ENCODE peak calls at places on chromosomes 7 and 10, in ten cellular contexts. H is colonic mucosa; Q is tibial artery; J is BE2C; V is vagina; G is heart left ventricle; Z is left ventricle myocardium inferior; W is HCT116; L is CD8-positive, alpha-beta T cell; E is fibroblast of mammary gland. R is an unnamed sample.

GRCh38 chr10:14414901-14415300 is 84.2 kb upstream of the FRMD4A start:
- DNase-seq in H (no peak), Q (no peak), J (no peak), V (no peak), G (no peak), Z (no peak), W (no peak), L (no peak), E (peak; percentile 21), R (peak; percentile 50)

GRCh38 chr7:111560773-111561658 is 1.3 kb downstream of the IMMP2L start:
- DNase-seq in H (no peak), Q (no peak), J (no peak), V (no peak), G (no peak), Z (no peak), W (no peak), L (no peak), E (peak; percentile 44), R (peak; percentile 66)

GRCh38 chr10:84424731-84425165 is 96.4 kb downstream of the CCSER2 start:
- DNase-seq in H (peak; percentile 85), Q (peak; percentile 93), J (no peak), V (no peak), G (peak; percentile 87), Z (peak; percentile 85), W (peak; percentile 36), L (no peak), E (peak; percentile 96), R (peak; percentile 97)

GRCh38 chr7:360454-361100 is 70.6 kb downstream of the FOXL3 start:
- DNase-seq in H (no peak), Q (no peak), J (no peak), V (no peak), G (no peak), Z (peak; percentile 8), W (no peak), L (no peak), E (no peak), R (no peak)

GRCh38 chr7:107865956-107866775 is 24.8 kb upstream of the DLD start:
- DNase-seq in H (no peak), Q (no peak), J (no peak), V (no peak), G (no peak), Z (no peak), W (no peak), L (no peak), E (peak; percentile 7), R (no peak)

GRCh38 chr10:123567984-123568745 is 98.0 kb upstream of the GPR26 start:
- DNase-seq in H (peak; percentile 4), Q (no peak), J (no peak), V (no peak), G (no peak), Z (no peak), W (no peak), L (no peak), E (no peak), R (no peak)

GRCh38 chr7:92824450-92824849 is 11.9 kb downstream of the CDK6 start:
- DNase-seq in H (no peak), Q (no peak), J (no peak), V (no peak), G (no peak), Z (no peak), W (no peak), L (no peak), E (no peak), R (no peak)

GRCh38 chr7:7236041-7236440 is 53.7 kb downstream of the C1GALT1 start:
- DNase-seq in H (no peak), Q (no peak), J (no peak), V (no peak), G (no peak), Z (no peak), W (no peak), L (no peak), E (no peak), R (no peak)

DNA sequence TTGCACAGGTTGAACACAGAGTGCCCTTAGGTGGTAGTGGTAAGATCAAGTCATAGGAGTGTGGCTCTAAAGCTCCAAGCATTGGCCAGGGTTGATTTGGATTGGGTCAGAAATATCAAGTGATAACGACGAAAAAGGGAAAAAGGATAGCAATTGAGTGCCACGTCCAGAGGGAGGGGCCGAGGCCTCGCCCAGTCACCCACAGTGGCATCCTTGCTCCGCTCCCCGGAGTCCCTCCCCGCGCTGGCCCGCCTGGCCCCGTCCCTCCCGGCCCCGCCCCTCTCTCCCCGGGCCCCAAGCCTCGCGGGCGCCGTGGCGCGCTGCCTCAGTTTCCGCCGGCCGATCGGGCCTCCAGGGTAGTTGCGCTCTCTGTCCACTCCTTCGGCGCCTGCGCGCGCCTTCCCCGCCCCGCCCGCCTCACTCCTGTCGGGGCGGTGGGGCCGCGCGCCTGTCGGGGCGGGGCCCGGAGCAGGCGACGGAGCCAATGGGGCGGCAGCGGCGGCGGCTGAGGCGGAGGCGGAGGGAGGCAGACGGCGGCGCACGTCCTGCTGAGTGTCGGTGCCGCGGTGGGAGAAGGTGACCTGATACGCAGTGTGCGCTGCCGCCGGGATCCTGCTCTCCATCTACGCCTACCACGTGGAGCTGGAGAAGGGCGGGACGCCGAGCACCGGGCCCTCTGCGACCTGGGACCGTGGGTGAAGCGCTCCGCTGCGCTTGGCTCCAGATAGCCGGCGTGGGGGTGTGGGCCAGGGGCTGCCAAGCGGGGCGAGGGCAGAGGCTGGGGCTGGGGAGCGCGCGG is 209.1 kb upstream of the ZNF722 start:
- DNase-seq in H (peak; percentile 19), Q (no peak), J (no peak), V (no peak), G (no peak), Z (peak; percentile 22), W (no peak), L (no peak), E (peak; percentile 18), R (no peak)
- H3K4me3 ChIP-seq in H (no peak overlapping the region), Q (peak overlapping the region; percentile 52), J (no peak overlapping the region), V (no peak overlapping the region), G (peak overlapping the region; percentile 55), Z (peak overlapping the region; percentile 46), W (no peak overlapping the region), L (no peak overlapping the region), E (peak overlapping the region; percentile 35), R (no peak overlapping the region)

GRCh38 chr7:98321301-98321700 is 39.8 kb downstream of the BRI3 start:
- DNase-seq in H (no peak), Q (no peak), J (no peak), V (no peak), G (no peak), Z (no peak), W (no peak), L (no peak), E (no peak), R (no peak)

GRCh38 chr7:98319176-98319575 is 37.7 kb downstream of the BRI3 start:
- DNase-seq in H (no peak), Q (no peak), J (no peak), V (no peak), G (no peak), Z (no peak), W (no peak), L (no peak), E (no peak), R (no peak)

GRCh38 chr7:98324782-98325181 is 43.3 kb downstream of the BRI3 start:
- DNase-seq in H (no peak), Q (no peak), J (no peak), V (no peak), G (no peak), Z (no peak), W (no peak), L (no peak), E (no peak), R (no peak)

GRCh38 chr7:98323597-98324322 is 42.3 kb downstream of the BRI3 start:
- DNase-seq in H (no peak), Q (no peak), J (no peak), V (no peak), G (no peak), Z (no peak), W (no peak), L (no peak), E (peak; percentile 10), R (peak; percentile 26)

DNA sequence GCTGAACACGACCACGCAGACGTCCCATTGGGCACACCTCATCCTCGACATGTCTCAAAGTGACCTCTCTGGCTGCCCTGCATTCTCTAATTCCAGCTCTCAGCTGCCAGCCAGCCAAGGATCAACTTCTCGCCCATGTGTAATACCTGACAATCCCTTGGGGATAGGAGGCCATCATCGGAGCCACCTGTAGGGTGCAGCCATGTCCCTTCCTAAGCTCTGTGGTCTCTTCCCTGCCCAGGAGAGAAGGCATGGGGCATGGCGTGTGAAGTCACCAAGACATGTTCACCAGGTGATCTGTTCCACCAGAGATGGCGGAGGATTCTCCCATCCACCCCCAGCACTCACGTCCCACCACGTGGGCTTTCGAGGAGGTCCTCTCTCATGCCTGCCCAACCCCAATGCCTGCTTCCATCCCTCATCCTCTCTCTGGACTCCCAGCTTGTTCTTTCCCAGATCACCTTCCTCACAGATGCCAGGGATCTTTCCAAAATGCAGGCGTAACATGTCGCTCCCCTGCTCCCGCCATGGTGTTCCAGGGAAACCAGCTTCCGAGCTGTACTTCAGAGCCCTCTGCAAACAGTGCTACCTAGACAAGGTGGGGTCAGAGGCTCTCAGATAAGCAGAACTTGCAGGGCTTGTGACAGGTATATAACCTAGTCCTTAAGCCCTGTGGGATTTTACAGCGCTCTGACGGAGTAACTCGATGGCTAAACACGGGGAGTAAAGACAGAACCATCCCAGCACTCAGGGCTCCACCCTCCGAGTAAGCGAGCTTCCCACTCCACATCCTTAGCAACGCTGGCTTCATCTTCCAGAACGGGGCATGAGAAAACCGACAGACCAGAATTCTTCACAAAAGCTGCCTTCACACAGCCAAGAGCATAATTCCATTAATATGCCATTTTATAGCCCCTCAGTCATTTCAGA is 41.1 kb downstream of the BRI3 start:
- DNase-seq in H (no peak), Q (no peak), J (no peak), V (no peak), G (no peak), Z (no peak), W (no peak), L (no peak), E (no peak), R (no peak)
- TF ChIP-seq CTCF in H (no peak), Q (no peak), J (no peak), V (no peak), G (no peak), Z (no peak), W (peak; percentile 24), L (no peak), E (no peak), R (no peak)

GRCh38 chr7:149423441-149423970 is 37.4 kb downstream of the ZNF777 start:
- DNase-seq in H (no peak), Q (no peak), J (no peak), V (no peak), G (no peak), Z (no peak), W (no peak), L (no peak), E (no peak), R (no peak)

GRCh38 chr7:149420006-149420405 is 40.9 kb downstream of the ZNF777 start:
- DNase-seq in H (no peak), Q (no peak), J (no peak), V (no peak), G (no peak), Z (no peak), W (no peak), L (no peak), E (no peak), R (no peak)

GRCh38 chr7:149422065-149422913 is 38.6 kb downstream of the ZNF777 start:
- DNase-seq in H (peak; percentile 60), Q (no peak), J (peak; percentile 82), V (no peak), G (peak; percentile 60), Z (peak; percentile 60), W (peak; percentile 53), L (peak; percentile 50), E (peak; percentile 66), R (peak; percentile 69)

GRCh38 chr7:149427096-149427680 is 33.7 kb downstream of the ZNF777 start:
- DNase-seq in H (no peak), Q (no peak), J (peak; percentile 52), V (no peak), G (no peak), Z (no peak), W (no peak), L (no peak), E (no peak), R (no peak)

DNA sequence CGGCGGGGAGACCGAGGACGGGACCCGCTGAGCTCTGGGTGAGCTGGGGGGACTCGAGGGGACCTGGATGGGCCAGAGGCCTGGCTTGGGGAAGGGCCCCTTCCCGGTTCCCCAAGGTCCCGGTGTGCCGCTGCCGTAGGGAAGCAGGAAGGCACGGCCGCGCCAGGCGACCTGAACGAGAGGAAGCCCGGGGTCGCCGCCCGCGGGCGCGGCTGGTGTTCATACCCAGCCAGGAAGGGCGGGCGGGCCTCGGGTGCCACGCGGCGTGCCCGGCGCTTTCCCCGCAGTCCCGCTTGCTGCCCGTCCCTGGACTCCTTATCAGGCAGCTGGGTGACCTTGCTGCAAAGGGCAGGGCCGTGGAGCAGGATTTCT is 38.0 kb downstream of the ZNF777 start:
- DNase-seq in H (peak; percentile 26), Q (no peak), J (no peak), V (no peak), G (peak; percentile 32), Z (peak; percentile 40), W (no peak), L (no peak), E (no peak), R (no peak)
- H3K4me3 ChIP-seq in H (peak overlapping the region; percentile 55), Q (peak overlapping the region; percentile 50), J (no peak overlapping the region), V (peak overlapping the region; percentile 35), G (peak overlapping the region; percentile 54), Z (peak overlapping the region; percentile 68), W (no peak overlapping the region), L (peak overlapping the region; percentile 71), E (peak overlapping the region; percentile 41), R (peak overlapping the region; percentile 31)

DNA sequence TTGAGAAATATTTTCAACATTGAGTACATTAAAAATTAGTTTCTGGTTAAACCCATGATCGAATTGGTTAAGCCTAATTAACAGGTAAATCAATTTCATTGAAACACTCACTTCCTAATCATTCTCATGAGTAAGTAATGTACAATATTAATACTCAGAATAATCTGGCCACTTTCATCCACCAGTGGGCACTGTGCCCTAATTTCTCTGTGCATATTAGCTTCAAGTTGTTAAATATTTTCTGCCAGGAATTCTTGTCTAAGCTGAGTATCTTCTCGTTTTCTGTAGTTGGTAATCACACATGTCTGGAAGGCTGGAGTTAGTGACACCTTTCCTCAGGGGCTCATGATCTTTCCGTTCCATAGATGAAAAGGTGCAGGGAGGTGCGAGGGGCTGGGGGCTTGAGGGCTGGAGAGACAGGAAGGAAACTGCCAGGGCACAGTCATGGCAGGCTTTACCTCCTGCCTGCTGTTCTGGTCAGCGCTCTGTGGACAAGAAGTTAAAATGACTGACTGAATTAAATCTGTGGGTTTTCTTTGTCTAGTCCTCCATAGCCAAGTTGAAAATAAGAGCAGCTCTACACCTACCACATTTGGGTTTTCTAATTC is 71.9 kb downstream of the WIPF3 start:
- DNase-seq in H (no peak), Q (peak; percentile 54), J (peak; percentile 55), V (no peak), G (no peak), Z (no peak), W (no peak), L (no peak), E (peak; percentile 55), R (peak; percentile 66)
- TF ChIP-seq CTCF in H (no peak), Q (peak; percentile 46), J (peak; percentile 80), V (peak; percentile 18), G (peak; percentile 39), Z (peak; percentile 52), W (peak; percentile 59), L (peak; percentile 48), E (peak; percentile 67), R (peak; percentile 68)